ENCODE peak calls at places on chromosomes 6 and 20, in ten cellular contexts. One of them, this sample, is unnamed. For H3K4me1, the result is how much of the 10 kb centered on the place peaks cover.

GRCh38 chr6:7758456-7758855 is 32.6 kb downstream of the BMP6 start:
- DNase-seq in psoas muscle: peak
- DNase-seq in body of pancreas: no peak
- DNase-seq in colonic mucosa: no peak
- DNase-seq in Caco-2: no peak
- DNase-seq in stomach: no peak
- DNase-seq in CD8-positive, alpha-beta T cell: no peak
- DNase-seq in heart left ventricle: no peak
- DNase-seq in lung: no peak
- DNase-seq in upper lobe of right lung: no peak
- DNase-seq in this sample: no peak

GRCh38 chr6:152296648-152297376 is 340.4 kb downstream of the SYNE1 start:
- DNase-seq in psoas muscle: no peak
- DNase-seq in body of pancreas: no peak
- DNase-seq in colonic mucosa: no peak
- DNase-seq in Caco-2: no peak
- DNase-seq in stomach: no peak
- DNase-seq in CD8-positive, alpha-beta T cell: no peak
- DNase-seq in heart left ventricle: no peak
- DNase-seq in lung: no peak
- DNase-seq in upper lobe of right lung: no peak
- DNase-seq in this sample: no peak

GRCh38 chr20:57869291-57869950 is 159.6 kb upstream of the PMEPA1 start:
- DNase-seq in psoas muscle: no peak
- DNase-seq in body of pancreas: no peak
- DNase-seq in colonic mucosa: no peak
- DNase-seq in Caco-2: peak
- DNase-seq in stomach: no peak
- DNase-seq in CD8-positive, alpha-beta T cell: no peak
- DNase-seq in heart left ventricle: no peak
- DNase-seq in lung: no peak
- DNase-seq in upper lobe of right lung: no peak
- DNase-seq in this sample: no peak

GRCh38 chr6:23180504-23181293 is 611.3 kb downstream of the HDGFL1 start:
- DNase-seq in psoas muscle: no peak
- DNase-seq in body of pancreas: peak
- DNase-seq in colonic mucosa: peak
- DNase-seq in Caco-2: no peak
- DNase-seq in stomach: peak
- DNase-seq in CD8-positive, alpha-beta T cell: no peak
- DNase-seq in heart left ventricle: peak
- DNase-seq in lung: peak
- DNase-seq in upper lobe of right lung: peak
- DNase-seq in this sample: no peak

GRCh38 chr6:13013681-13014550 is 297.3 kb downstream of the PHACTR1 start:
- DNase-seq in psoas muscle: no peak
- DNase-seq in body of pancreas: peak
- DNase-seq in colonic mucosa: no peak
- DNase-seq in Caco-2: no peak
- DNase-seq in stomach: no peak
- DNase-seq in CD8-positive, alpha-beta T cell: no peak
- DNase-seq in heart left ventricle: no peak
- DNase-seq in lung: no peak
- DNase-seq in upper lobe of right lung: peak
- DNase-seq in this sample: no peak

GRCh38 chr20:42259389-42259788 is 641.2 kb upstream of the CHD6 start:
- DNase-seq in psoas muscle: no peak
- DNase-seq in body of pancreas: no peak
- DNase-seq in colonic mucosa: no peak
- DNase-seq in Caco-2: no peak
- DNase-seq in stomach: no peak
- DNase-seq in CD8-positive, alpha-beta T cell: no peak
- DNase-seq in heart left ventricle: no peak
- DNase-seq in lung: no peak
- DNase-seq in upper lobe of right lung: no peak
- DNase-seq in this sample: no peak

GRCh38 chr6:2764610-2765165 is 505 bp upstream of the WRNIP1 start:
- DNase-seq in psoas muscle: peak
- DNase-seq in body of pancreas: peak
- DNase-seq in colonic mucosa: peak
- DNase-seq in Caco-2: peak
- DNase-seq in stomach: no peak
- DNase-seq in CD8-positive, alpha-beta T cell: peak
- DNase-seq in heart left ventricle: peak
- DNase-seq in lung: peak
- DNase-seq in upper lobe of right lung: peak
- DNase-seq in this sample: peak

GRCh38 chr6:157893238-157893637 is 70.2 kb downstream of the SNX9 start:
- DNase-seq in psoas muscle: no peak
- DNase-seq in body of pancreas: no peak
- DNase-seq in colonic mucosa: no peak
- DNase-seq in Caco-2: no peak
- DNase-seq in stomach: no peak
- DNase-seq in CD8-positive, alpha-beta T cell: peak
- DNase-seq in heart left ventricle: no peak
- DNase-seq in lung: no peak
- DNase-seq in upper lobe of right lung: no peak
- DNase-seq in this sample: no peak

GRCh38 chr6:33112148-33112547 is 36.4 kb downstream of the HLA-DPB1 start:
- DNase-seq in psoas muscle: no peak
- DNase-seq in body of pancreas: no peak
- DNase-seq in colonic mucosa: no peak
- DNase-seq in Caco-2: no peak
- DNase-seq in stomach: no peak
- DNase-seq in CD8-positive, alpha-beta T cell: no peak
- DNase-seq in heart left ventricle: no peak
- DNase-seq in lung: peak
- DNase-seq in upper lobe of right lung: no peak
- DNase-seq in this sample: no peak

GRCh38 chr6:108876929-108877775 is 28.9 kb downstream of the ARMC2 start:
- DNase-seq in psoas muscle: peak
- DNase-seq in body of pancreas: peak
- DNase-seq in colonic mucosa: no peak
- DNase-seq in Caco-2: no peak
- DNase-seq in stomach: peak
- DNase-seq in CD8-positive, alpha-beta T cell: no peak
- DNase-seq in heart left ventricle: peak
- DNase-seq in lung: peak
- DNase-seq in upper lobe of right lung: no peak
- DNase-seq in this sample: peak

GRCh38 chr6:2596222-2596621 is 154.5 kb downstream of the MYLK4 start:
- DNase-seq in psoas muscle: no peak
- DNase-seq in body of pancreas: no peak
- DNase-seq in colonic mucosa: no peak
- DNase-seq in Caco-2: no peak
- DNase-seq in stomach: no peak
- DNase-seq in CD8-positive, alpha-beta T cell: no peak
- DNase-seq in heart left ventricle: no peak
- DNase-seq in lung: no peak
- DNase-seq in upper lobe of right lung: no peak
- DNase-seq in this sample: no peak

GRCh38 chr20:33681288-33681687 is 4.9 kb downstream of the E2F1 start:
- DNase-seq in psoas muscle: no peak
- DNase-seq in body of pancreas: no peak
- DNase-seq in colonic mucosa: no peak
- DNase-seq in Caco-2: no peak
- DNase-seq in stomach: no peak
- DNase-seq in CD8-positive, alpha-beta T cell: no peak
- DNase-seq in heart left ventricle: no peak
- DNase-seq in lung: no peak
- DNase-seq in upper lobe of right lung: no peak
- DNase-seq in this sample: no peak
- H3K4me1 ChIP-seq in psoas muscle: under half
- H3K4me1 ChIP-seq in body of pancreas: under half
- H3K4me1 ChIP-seq in colonic mucosa: under half
- H3K4me1 ChIP-seq in Caco-2: under half
- H3K4me1 ChIP-seq in stomach: under half
- H3K4me1 ChIP-seq in CD8-positive, alpha-beta T cell: under half
- H3K4me1 ChIP-seq in heart left ventricle: under half
- H3K4me1 ChIP-seq in lung: under half
- H3K4me1 ChIP-seq in upper lobe of right lung: under half
- H3K4me1 ChIP-seq in this sample: under half

GRCh38 chr6:92181347-92181746 is 1238.0 kb downstream of the EPHA7 start:
- DNase-seq in psoas muscle: no peak
- DNase-seq in body of pancreas: no peak
- DNase-seq in colonic mucosa: no peak
- DNase-seq in Caco-2: no peak
- DNase-seq in stomach: no peak
- DNase-seq in CD8-positive, alpha-beta T cell: no peak
- DNase-seq in heart left ventricle: no peak
- DNase-seq in lung: no peak
- DNase-seq in upper lobe of right lung: no peak
- DNase-seq in this sample: no peak
- TF ChIP-seq CTCF in psoas muscle: no peak
- TF ChIP-seq CTCF in body of pancreas: no peak
- TF ChIP-seq CTCF in colonic mucosa: no peak
- TF ChIP-seq CTCF in Caco-2: no peak
- TF ChIP-seq CTCF in stomach: no peak
- TF ChIP-seq CTCF in CD8-positive, alpha-beta T cell: no peak
- TF ChIP-seq CTCF in heart left ventricle: no peak
- TF ChIP-seq CTCF in lung: no peak
- TF ChIP-seq CTCF in upper lobe of right lung: no peak
- TF ChIP-seq CTCF in this sample: no peak

GRCh38 chr6:6723792-6724318 is 135.3 kb downstream of the LY86 start:
- DNase-seq in psoas muscle: no peak
- DNase-seq in body of pancreas: no peak
- DNase-seq in colonic mucosa: peak
- DNase-seq in Caco-2: no peak
- DNase-seq in stomach: no peak
- DNase-seq in CD8-positive, alpha-beta T cell: no peak
- DNase-seq in heart left ventricle: no peak
- DNase-seq in lung: no peak
- DNase-seq in upper lobe of right lung: no peak
- DNase-seq in this sample: no peak

GRCh38 chr6:6725120-6725833 is 136.8 kb downstream of the LY86 start:
- DNase-seq in psoas muscle: no peak
- DNase-seq in body of pancreas: no peak
- DNase-seq in colonic mucosa: no peak
- DNase-seq in Caco-2: no peak
- DNase-seq in stomach: no peak
- DNase-seq in CD8-positive, alpha-beta T cell: no peak
- DNase-seq in heart left ventricle: no peak
- DNase-seq in lung: no peak
- DNase-seq in upper lobe of right lung: peak
- DNase-seq in this sample: no peak

GRCh38 chr6:6725834-6726194 is 137.3 kb downstream of the LY86 start:
- DNase-seq in psoas muscle: no peak
- DNase-seq in body of pancreas: no peak
- DNase-seq in colonic mucosa: no peak
- DNase-seq in Caco-2: no peak
- DNase-seq in stomach: no peak
- DNase-seq in CD8-positive, alpha-beta T cell: no peak
- DNase-seq in heart left ventricle: no peak
- DNase-seq in lung: no peak
- DNase-seq in upper lobe of right lung: peak
- DNase-seq in this sample: no peak

GRCh38 chr6:6723316-6723715 is 134.8 kb downstream of the LY86 start:
- DNase-seq in psoas muscle: no peak
- DNase-seq in body of pancreas: no peak
- DNase-seq in colonic mucosa: no peak
- DNase-seq in Caco-2: no peak
- DNase-seq in stomach: no peak
- DNase-seq in CD8-positive, alpha-beta T cell: no peak
- DNase-seq in heart left ventricle: no peak
- DNase-seq in lung: no peak
- DNase-seq in upper lobe of right lung: no peak
- DNase-seq in this sample: no peak

DNA sequence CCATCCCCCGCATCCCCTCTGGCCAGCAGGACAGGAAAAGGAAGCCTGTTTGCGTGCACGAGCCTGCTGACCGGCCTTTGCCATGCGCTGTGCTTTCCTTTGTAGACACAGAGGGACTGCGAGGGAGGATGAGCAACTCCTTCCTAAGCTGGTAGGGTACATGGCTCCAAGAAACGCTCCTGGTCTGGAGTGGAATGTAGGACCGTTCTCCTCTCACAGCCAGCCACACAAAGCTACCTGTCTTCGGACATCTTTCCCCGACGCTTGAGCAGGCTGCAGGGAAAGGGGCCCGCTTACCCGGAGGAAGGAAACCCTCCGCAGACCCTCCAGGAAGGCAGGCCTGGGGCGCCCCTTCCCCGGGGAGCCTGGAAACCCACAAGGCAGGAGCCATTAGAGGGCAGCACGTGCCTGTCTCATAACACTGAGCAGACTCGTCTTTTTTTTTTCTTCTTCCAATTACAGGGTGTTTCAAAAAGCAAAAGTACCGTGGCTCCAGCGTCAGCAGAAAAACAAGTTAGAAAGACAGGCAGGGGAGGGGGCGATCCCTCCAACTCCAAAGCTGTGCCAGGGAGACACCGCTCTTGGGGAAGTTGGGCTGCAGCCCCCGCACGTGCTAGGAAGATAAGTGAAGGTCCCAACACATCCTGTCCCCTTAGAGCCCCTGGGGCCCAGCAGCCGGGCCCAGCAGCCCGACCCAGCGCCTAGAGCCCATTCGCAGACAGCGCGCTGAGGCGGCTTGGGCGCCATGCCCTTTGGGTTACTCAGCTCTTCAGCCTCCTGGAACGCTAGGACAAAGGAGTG is 136.0 kb downstream of the LY86 start:
- DNase-seq in psoas muscle: peak
- DNase-seq in body of pancreas: peak
- DNase-seq in colonic mucosa: peak
- DNase-seq in Caco-2: peak
- DNase-seq in stomach: peak
- DNase-seq in CD8-positive, alpha-beta T cell: peak
- DNase-seq in heart left ventricle: peak
- DNase-seq in lung: peak
- DNase-seq in upper lobe of right lung: peak
- DNase-seq in this sample: peak
- H3K4me1 ChIP-seq in psoas muscle: under half
- H3K4me1 ChIP-seq in body of pancreas: under half
- H3K4me1 ChIP-seq in colonic mucosa: under half
- H3K4me1 ChIP-seq in Caco-2: under half
- H3K4me1 ChIP-seq in stomach: under half
- H3K4me1 ChIP-seq in CD8-positive, alpha-beta T cell: under half
- H3K4me1 ChIP-seq in heart left ventricle: under half
- H3K4me1 ChIP-seq in lung: under half
- H3K4me1 ChIP-seq in upper lobe of right lung: under half
- H3K4me1 ChIP-seq in this sample: under half

DNA sequence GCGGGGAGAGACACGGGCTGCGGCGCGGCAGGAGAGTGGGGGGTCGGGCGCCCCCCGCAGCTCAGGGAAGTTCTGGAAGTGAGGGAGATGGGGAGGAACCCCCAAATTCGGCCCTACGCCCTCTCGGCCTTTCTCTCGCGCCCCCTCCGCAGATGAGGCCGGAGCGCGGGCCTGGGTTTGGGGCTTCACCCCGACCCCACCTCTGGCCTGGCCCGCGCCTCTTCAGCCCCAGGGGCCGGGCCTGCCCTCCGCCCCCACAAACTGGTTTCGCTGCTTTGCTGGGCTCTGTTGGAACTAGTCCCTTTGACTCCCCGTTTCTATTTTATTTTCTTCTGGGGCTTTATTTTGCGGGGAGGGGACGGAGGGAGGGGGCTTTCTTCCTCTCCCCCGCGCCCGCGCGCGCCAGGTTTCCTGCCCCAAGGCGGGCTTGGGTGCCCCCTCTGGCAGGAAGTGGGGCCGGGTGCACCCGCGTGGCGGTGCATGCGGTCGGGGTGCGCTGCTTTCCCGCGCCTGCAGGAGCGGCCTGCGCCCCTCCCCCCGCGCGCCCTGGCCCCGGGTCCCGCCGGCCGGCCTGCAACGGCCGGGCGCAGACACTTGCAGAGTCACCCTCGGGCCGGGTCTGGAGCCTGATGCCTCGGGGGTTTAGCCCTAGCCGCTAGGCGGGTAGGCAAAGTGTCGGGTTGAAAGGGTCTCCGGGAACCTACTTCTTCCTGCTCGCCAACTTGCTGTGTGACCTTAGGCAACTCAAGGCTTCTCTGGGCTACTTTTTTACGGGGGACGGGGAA is 1.2 kb downstream of the HMGA1 start:
- DNase-seq in psoas muscle: peak
- DNase-seq in body of pancreas: peak
- DNase-seq in colonic mucosa: peak
- DNase-seq in Caco-2: peak
- DNase-seq in stomach: no peak
- DNase-seq in CD8-positive, alpha-beta T cell: peak
- DNase-seq in heart left ventricle: peak
- DNase-seq in lung: no peak
- DNase-seq in upper lobe of right lung: peak
- DNase-seq in this sample: peak
- TF ChIP-seq CTCF in psoas muscle: peak
- TF ChIP-seq CTCF in body of pancreas: no peak
- TF ChIP-seq CTCF in colonic mucosa: no peak
- TF ChIP-seq CTCF in Caco-2: peak
- TF ChIP-seq CTCF in stomach: peak
- TF ChIP-seq CTCF in CD8-positive, alpha-beta T cell: peak
- TF ChIP-seq CTCF in heart left ventricle: peak
- TF ChIP-seq CTCF in lung: no peak
- TF ChIP-seq CTCF in upper lobe of right lung: peak
- TF ChIP-seq CTCF in this sample: peak

This sample was measured in Peyer's patch.